ENCODE peak calls at places on chromosomes 13 and 19, in ten cellular contexts. One of them, this sample, is unnamed.

GRCh38 chr19:50607874-50608785 is 31.6 kb downstream of the SYT3 start:
- DNase-seq in T-cell: peak
- DNase-seq in AG08396: peak
- DNase-seq in stimulated activated CD4-positive, alpha-beta T cell treated with anti-CD3 and anti-CD28 coated beads, Interleukin-2, amount 100 ng/mL, for 24 hours: peak
- DNase-seq in progenitor cell of endocrine pancreas: peak
- DNase-seq in IMR-90: peak
- DNase-seq in AG09319: peak
- DNase-seq in erythroblast: peak
- DNase-seq in NCI-H1092: no peak
- DNase-seq in ecto neural progenitor cell: peak
- DNase-seq in this sample: peak

GRCh38 chr13:70889163-70889562 is 780.9 kb upstream of the KLHL1 start:
- DNase-seq in stimulated activated CD4-positive, alpha-beta T cell treated with anti-CD3 and anti-CD28 coated beads, Interleukin-2, amount 100 ng/mL, for 24 hours: no peak
- DNase-seq in AG09319: no peak
- DNase-seq in NCI-H1092: no peak
- DNase-seq in ecto neural progenitor cell: no peak
- DNase-seq in AG08396: no peak
- DNase-seq in IMR-90: no peak
- DNase-seq in erythroblast: no peak
- DNase-seq in T-cell: no peak
- DNase-seq in progenitor cell of endocrine pancreas: no peak
- DNase-seq in this sample: no peak

GRCh38 chr19:46142294-46142693 is 5.7 kb upstream of the IGFL2 start:
- DNase-seq in progenitor cell of endocrine pancreas: no peak
- DNase-seq in T-cell: no peak
- DNase-seq in stimulated activated CD4-positive, alpha-beta T cell treated with anti-CD3 and anti-CD28 coated beads, Interleukin-2, amount 100 ng/mL, for 24 hours: no peak
- DNase-seq in NCI-H1092: no peak
- DNase-seq in IMR-90: no peak
- DNase-seq in AG08396: no peak
- DNase-seq in ecto neural progenitor cell: no peak
- DNase-seq in AG09319: no peak
- DNase-seq in erythroblast: no peak
- DNase-seq in this sample: no peak

GRCh38 chr19:45717983-45718650 is 12.6 kb downstream of the FBXO46 start:
- DNase-seq in stimulated activated CD4-positive, alpha-beta T cell treated with anti-CD3 and anti-CD28 coated beads, Interleukin-2, amount 100 ng/mL, for 24 hours: no peak
- DNase-seq in ecto neural progenitor cell: no peak
- DNase-seq in T-cell: no peak
- DNase-seq in progenitor cell of endocrine pancreas: no peak
- DNase-seq in AG09319: no peak
- DNase-seq in NCI-H1092: no peak
- DNase-seq in erythroblast: no peak
- DNase-seq in IMR-90: no peak
- DNase-seq in AG08396: no peak
- DNase-seq in this sample: no peak

GRCh38 chr13:23652909-23653726 is 82.9 kb downstream of the TNFRSF19 start:
- DNase-seq in T-cell: no peak
- DNase-seq in AG09319: no peak
- DNase-seq in IMR-90: peak
- DNase-seq in AG08396: no peak
- DNase-seq in erythroblast: no peak
- DNase-seq in progenitor cell of endocrine pancreas: no peak
- DNase-seq in stimulated activated CD4-positive, alpha-beta T cell treated with anti-CD3 and anti-CD28 coated beads, Interleukin-2, amount 100 ng/mL, for 24 hours: no peak
- DNase-seq in ecto neural progenitor cell: no peak
- DNase-seq in NCI-H1092: no peak
- DNase-seq in this sample: no peak

GRCh38 chr13:86572115-86572514 is 772.9 kb upstream of the SLITRK6 start:
- DNase-seq in erythroblast: no peak
- DNase-seq in stimulated activated CD4-positive, alpha-beta T cell treated with anti-CD3 and anti-CD28 coated beads, Interleukin-2, amount 100 ng/mL, for 24 hours: no peak
- DNase-seq in T-cell: no peak
- DNase-seq in NCI-H1092: no peak
- DNase-seq in AG08396: no peak
- DNase-seq in AG09319: no peak
- DNase-seq in progenitor cell of endocrine pancreas: no peak
- DNase-seq in ecto neural progenitor cell: no peak
- DNase-seq in IMR-90: peak
- DNase-seq in this sample: peak

GRCh38 chr13:31322702-31323101 is 122.9 kb downstream of the B3GLCT start:
- DNase-seq in IMR-90: no peak
- DNase-seq in stimulated activated CD4-positive, alpha-beta T cell treated with anti-CD3 and anti-CD28 coated beads, Interleukin-2, amount 100 ng/mL, for 24 hours: no peak
- DNase-seq in erythroblast: no peak
- DNase-seq in AG09319: no peak
- DNase-seq in progenitor cell of endocrine pancreas: no peak
- DNase-seq in ecto neural progenitor cell: no peak
- DNase-seq in T-cell: no peak
- DNase-seq in AG08396: no peak
- DNase-seq in NCI-H1092: no peak
- DNase-seq in this sample: no peak

GRCh38 chr13:113565526-113566226 is 18.9 kb upstream of the TFDP1 start:
- DNase-seq in T-cell: no peak
- DNase-seq in progenitor cell of endocrine pancreas: no peak
- DNase-seq in erythroblast: no peak
- DNase-seq in IMR-90: no peak
- DNase-seq in stimulated activated CD4-positive, alpha-beta T cell treated with anti-CD3 and anti-CD28 coated beads, Interleukin-2, amount 100 ng/mL, for 24 hours: peak
- DNase-seq in ecto neural progenitor cell: peak
- DNase-seq in NCI-H1092: no peak
- DNase-seq in AG09319: no peak
- DNase-seq in AG08396: no peak
- DNase-seq in this sample: no peak

GRCh38 chr13:20360041-20360491 is 127.9 kb upstream of the GJB6 start:
- DNase-seq in NCI-H1092: no peak
- DNase-seq in AG08396: no peak
- DNase-seq in progenitor cell of endocrine pancreas: no peak
- DNase-seq in stimulated activated CD4-positive, alpha-beta T cell treated with anti-CD3 and anti-CD28 coated beads, Interleukin-2, amount 100 ng/mL, for 24 hours: no peak
- DNase-seq in IMR-90: peak
- DNase-seq in AG09319: no peak
- DNase-seq in T-cell: no peak
- DNase-seq in erythroblast: no peak
- DNase-seq in ecto neural progenitor cell: no peak
- DNase-seq in this sample: no peak

GRCh38 chr19:1502433-1503088 is 10.3 kb downstream of the ADAMTSL5 start:
- DNase-seq in progenitor cell of endocrine pancreas: no peak
- DNase-seq in AG08396: no peak
- DNase-seq in T-cell: no peak
- DNase-seq in stimulated activated CD4-positive, alpha-beta T cell treated with anti-CD3 and anti-CD28 coated beads, Interleukin-2, amount 100 ng/mL, for 24 hours: no peak
- DNase-seq in ecto neural progenitor cell: no peak
- DNase-seq in NCI-H1092: no peak
- DNase-seq in erythroblast: no peak
- DNase-seq in IMR-90: no peak
- DNase-seq in AG09319: no peak
- DNase-seq in this sample: no peak

GRCh38 chr13:28100149-28101121 is at the start of gene FLT3:
- DNase-seq in T-cell: no peak
- DNase-seq in ecto neural progenitor cell: peak
- DNase-seq in NCI-H1092: no peak
- DNase-seq in AG08396: peak
- DNase-seq in erythroblast: no peak
- DNase-seq in AG09319: no peak
- DNase-seq in stimulated activated CD4-positive, alpha-beta T cell treated with anti-CD3 and anti-CD28 coated beads, Interleukin-2, amount 100 ng/mL, for 24 hours: peak
- DNase-seq in IMR-90: peak
- DNase-seq in progenitor cell of endocrine pancreas: peak
- DNase-seq in this sample: no peak

GRCh38 chr19:31715249-31715944 is 366.2 kb upstream of the TSHZ3 start:
- DNase-seq in NCI-H1092: no peak
- DNase-seq in IMR-90: no peak
- DNase-seq in ecto neural progenitor cell: no peak
- DNase-seq in progenitor cell of endocrine pancreas: no peak
- DNase-seq in AG09319: no peak
- DNase-seq in T-cell: no peak
- DNase-seq in erythroblast: no peak
- DNase-seq in AG08396: peak
- DNase-seq in stimulated activated CD4-positive, alpha-beta T cell treated with anti-CD3 and anti-CD28 coated beads, Interleukin-2, amount 100 ng/mL, for 24 hours: no peak
- DNase-seq in this sample: no peak

GRCh38 chr13:40432018-40432978 is 234.1 kb downstream of the FOXO1 start:
- DNase-seq in NCI-H1092: no peak
- DNase-seq in T-cell: no peak
- DNase-seq in ecto neural progenitor cell: no peak
- DNase-seq in stimulated activated CD4-positive, alpha-beta T cell treated with anti-CD3 and anti-CD28 coated beads, Interleukin-2, amount 100 ng/mL, for 24 hours: no peak
- DNase-seq in erythroblast: no peak
- DNase-seq in IMR-90: no peak
- DNase-seq in progenitor cell of endocrine pancreas: no peak
- DNase-seq in AG09319: no peak
- DNase-seq in AG08396: no peak
- DNase-seq in this sample: no peak

GRCh38 chr13:102651392-102651791 is 43.5 kb downstream of the METTL21C start:
- DNase-seq in AG09319: no peak
- DNase-seq in AG08396: no peak
- DNase-seq in T-cell: no peak
- DNase-seq in stimulated activated CD4-positive, alpha-beta T cell treated with anti-CD3 and anti-CD28 coated beads, Interleukin-2, amount 100 ng/mL, for 24 hours: no peak
- DNase-seq in ecto neural progenitor cell: no peak
- DNase-seq in NCI-H1092: no peak
- DNase-seq in progenitor cell of endocrine pancreas: no peak
- DNase-seq in IMR-90: peak
- DNase-seq in erythroblast: no peak
- DNase-seq in this sample: peak

GRCh38 chr19:6925801-6926751 is 38.7 kb downstream of the ADGRE1 start:
- DNase-seq in NCI-H1092: no peak
- DNase-seq in IMR-90: no peak
- DNase-seq in ecto neural progenitor cell: no peak
- DNase-seq in T-cell: no peak
- DNase-seq in AG08396: no peak
- DNase-seq in AG09319: no peak
- DNase-seq in stimulated activated CD4-positive, alpha-beta T cell treated with anti-CD3 and anti-CD28 coated beads, Interleukin-2, amount 100 ng/mL, for 24 hours: peak
- DNase-seq in erythroblast: no peak
- DNase-seq in progenitor cell of endocrine pancreas: no peak
- DNase-seq in this sample: peak

GRCh38 chr13:50082426-50083283 is 67.4 kb downstream of the KCNRG start:
- DNase-seq in IMR-90: peak
- DNase-seq in AG09319: no peak
- DNase-seq in NCI-H1092: peak
- DNase-seq in stimulated activated CD4-positive, alpha-beta T cell treated with anti-CD3 and anti-CD28 coated beads, Interleukin-2, amount 100 ng/mL, for 24 hours: peak
- DNase-seq in erythroblast: peak
- DNase-seq in progenitor cell of endocrine pancreas: peak
- DNase-seq in ecto neural progenitor cell: peak
- DNase-seq in T-cell: peak
- DNase-seq in AG08396: peak
- DNase-seq in this sample: peak

GRCh38 chr13:102703721-102704035 is 8.8 kb upstream of the METTL21C start:
- DNase-seq in T-cell: no peak
- DNase-seq in AG09319: no peak
- DNase-seq in erythroblast: no peak
- DNase-seq in AG08396: no peak
- DNase-seq in ecto neural progenitor cell: no peak
- DNase-seq in stimulated activated CD4-positive, alpha-beta T cell treated with anti-CD3 and anti-CD28 coated beads, Interleukin-2, amount 100 ng/mL, for 24 hours: no peak
- DNase-seq in IMR-90: no peak
- DNase-seq in progenitor cell of endocrine pancreas: no peak
- DNase-seq in NCI-H1092: no peak
- DNase-seq in this sample: no peak

GRCh38 chr13:36549126-36549702 is 116.9 kb downstream of the CCNA1 start:
- DNase-seq in NCI-H1092: no peak
- DNase-seq in stimulated activated CD4-positive, alpha-beta T cell treated with anti-CD3 and anti-CD28 coated beads, Interleukin-2, amount 100 ng/mL, for 24 hours: no peak
- DNase-seq in AG09319: no peak
- DNase-seq in progenitor cell of endocrine pancreas: no peak
- DNase-seq in erythroblast: no peak
- DNase-seq in ecto neural progenitor cell: no peak
- DNase-seq in AG08396: no peak
- DNase-seq in IMR-90: no peak
- DNase-seq in T-cell: no peak
- DNase-seq in this sample: no peak

GRCh38 chr13:98214707-98215106 is 37.6 kb upstream of the RNF113B start:
- DNase-seq in erythroblast: no peak
- DNase-seq in AG09319: no peak
- DNase-seq in progenitor cell of endocrine pancreas: no peak
- DNase-seq in AG08396: no peak
- DNase-seq in T-cell: no peak
- DNase-seq in NCI-H1092: no peak
- DNase-seq in IMR-90: no peak
- DNase-seq in ecto neural progenitor cell: no peak
- DNase-seq in stimulated activated CD4-positive, alpha-beta T cell treated with anti-CD3 and anti-CD28 coated beads, Interleukin-2, amount 100 ng/mL, for 24 hours: no peak
- DNase-seq in this sample: no peak

GRCh38 chr13:113848020-113848419 is 15.9 kb downstream of the GAS6 start:
- DNase-seq in AG08396: no peak
- DNase-seq in ecto neural progenitor cell: peak
- DNase-seq in progenitor cell of endocrine pancreas: no peak
- DNase-seq in T-cell: no peak
- DNase-seq in IMR-90: no peak
- DNase-seq in AG09319: no peak
- DNase-seq in erythroblast: no peak
- DNase-seq in NCI-H1092: no peak
- DNase-seq in stimulated activated CD4-positive, alpha-beta T cell treated with anti-CD3 and anti-CD28 coated beads, Interleukin-2, amount 100 ng/mL, for 24 hours: no peak
- DNase-seq in this sample: no peak

This sample was measured in H54.